ENCODE peak calls at places on chromosomes 6 and 20, in four cellular contexts. U, O, B and Q are unnamed samples.
A peak's percentile ranks its signal among the peaks of the same experiment; 100 is the strongest.

GRCh38 chr6:11791354-11792107 is 12.9 kb upstream of the ADTRP start:
- DNase-seq in U (no peak), O (no peak), B (no peak), Q (no peak)

GRCh38 chr6:167736486-167737204 is 90.1 kb upstream of the AFDN start:
- DNase-seq in U (no peak), O (no peak), B (no peak), Q (no peak)

GRCh38 chr6:76633259-76633658 is 560.8 kb upstream of the IMPG1 start:
- DNase-seq in U (no peak), O (no peak), B (no peak), Q (no peak)

GRCh38 chr6:121780325-121781313 is 345.2 kb downstream of the GJA1 start:
- DNase-seq in U (peak; percentile 60), O (peak; percentile 12), B (no peak), Q (peak; percentile 94)

GRCh38 chr6:142861711-142862110 is 83.3 kb downstream of the HIVEP2 start:
- DNase-seq in U (no peak), O (no peak), B (no peak), Q (no peak)

GRCh38 chr6:89963391-89963790 is 69.1 kb downstream of the GJA10 start:
- DNase-seq in U (no peak), O (no peak), B (no peak), Q (no peak)

GRCh38 chr20:19549896-19550295 is 208.2 kb upstream of the RIN2 start:
- DNase-seq in U (no peak), O (no peak), B (no peak), Q (no peak)

GRCh38 chr20:50504231-50504823 is 5.9 kb upstream of the PTPN1 start:
- DNase-seq in U (no peak), O (no peak), B (no peak), Q (no peak)

GRCh38 chr6:79546186-79546585 is 9.0 kb upstream of the LCA5 start:
- DNase-seq in U (no peak), O (no peak), B (no peak), Q (no peak)

GRCh38 chr6:37280162-37280895 is 22.4 kb upstream of the TMEM217 start:
- DNase-seq in U (no peak), O (no peak), B (no peak), Q (no peak)

GRCh38 chr6:37690964-37691735 is 6.5 kb downstream of the MDGA1 start:
- DNase-seq in U (no peak), O (no peak), B (no peak), Q (no peak)

GRCh38 chr6:98215531-98215930 is 618.8 kb upstream of the POU3F2 start:
- DNase-seq in U (no peak), O (no peak), B (no peak), Q (no peak)

GRCh38 chr6:44002071-44002590 is 125.1 kb downstream of the MRPL14 start:
- DNase-seq in U (no peak), O (peak; percentile 26), B (peak; percentile 79), Q (no peak)

DNA sequence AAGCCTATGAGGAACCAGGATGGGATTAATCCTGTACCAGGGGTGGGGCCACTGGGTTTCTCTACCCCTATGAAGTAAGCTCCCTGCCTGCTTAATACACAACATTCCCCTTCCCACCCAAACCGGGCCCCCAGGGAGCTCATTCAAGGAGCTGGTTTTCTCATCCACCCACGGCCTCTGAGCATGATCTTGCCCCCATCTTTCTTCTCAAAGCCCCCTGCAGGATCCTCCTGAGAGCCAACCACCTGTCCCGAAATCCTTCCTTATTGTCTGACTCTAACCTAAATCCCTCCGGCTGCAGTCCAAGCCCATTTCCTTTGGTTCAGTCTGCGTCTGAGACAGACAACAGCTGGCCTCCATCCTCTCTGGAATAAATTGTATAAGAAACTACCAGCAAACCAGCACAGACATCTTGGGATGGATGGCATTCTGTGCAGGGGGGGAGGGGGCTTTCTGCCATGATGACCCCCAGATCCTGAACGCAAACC is 21.0 kb downstream of the KCNK5 start:
- DNase-seq in U (no peak), O (no peak), B (no peak), Q (no peak)
- H3K27ac ChIP-seq in U (no peak overlapping the region), O (peak overlapping the region; percentile 83), B (no peak overlapping the region), Q (no peak overlapping the region)

DNA sequence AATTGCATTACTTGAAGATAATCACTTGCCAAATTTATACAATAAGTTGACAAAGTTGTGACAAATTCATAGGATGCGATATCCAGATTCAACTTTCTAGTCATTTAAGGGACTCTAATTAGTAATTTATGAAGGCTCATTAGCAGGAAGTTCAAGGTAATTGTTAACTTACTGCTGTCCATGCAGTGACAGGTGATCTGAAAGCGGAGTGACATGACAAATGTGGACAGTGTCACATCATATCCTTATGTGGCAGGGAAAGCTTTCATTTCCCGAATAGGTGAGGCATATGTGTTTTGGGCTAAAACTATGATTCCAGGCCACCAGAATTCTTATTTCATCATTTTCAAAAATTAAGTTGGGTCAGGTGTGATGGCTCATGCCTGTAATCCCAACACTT is 115.9 kb upstream of the BMP2 start:
- DNase-seq in U (no peak), O (no peak), B (no peak), Q (no peak)
- H3K27ac ChIP-seq in U (no peak overlapping the region), O (no peak overlapping the region), B (peak overlapping the region; percentile 65), Q (no peak overlapping the region)

GRCh38 chr20:4873396-4873795 is 127.9 kb downstream of the SLC23A2 start:
- DNase-seq in U (no peak), O (no peak), B (no peak), Q (no peak)
- H3K27ac ChIP-seq in U (no peak overlapping the region), O (no peak overlapping the region), B (no peak overlapping the region), Q (no peak overlapping the region)

DNA sequence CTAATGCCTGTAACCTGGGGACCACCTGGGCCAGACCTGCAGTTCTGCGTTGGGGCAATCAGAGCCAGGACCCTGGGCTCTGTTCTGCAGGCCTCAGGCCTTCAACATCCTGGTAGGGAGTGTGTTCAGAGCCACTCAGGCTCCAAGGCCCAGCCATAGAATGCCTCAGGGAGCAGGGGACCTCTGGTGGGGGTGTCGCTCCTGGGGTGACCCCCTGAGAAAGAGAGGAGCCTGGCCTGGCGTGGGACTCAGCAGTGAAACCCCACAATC is 12.5 kb downstream of the UCKL1 start:
- DNase-seq in U (no peak), O (no peak), B (no peak), Q (no peak)
- H3K27ac ChIP-seq in U (peak overlapping the region; percentile 88), O (no peak overlapping the region), B (no peak overlapping the region), Q (no peak overlapping the region)